ENCODE peak calls at places on chromosomes 5 and 9, in nine cellular contexts. M, G, B, J, D, K, H, U and E are unnamed samples.

GRCh38 chr5:43305948-43306563 is 7.2 kb downstream of the HMGCS1 start:
- DNase-seq in B (peak; percentile 88), M (no peak), H (no peak), G (no peak), U (no peak), D (peak; percentile 33), J (no peak), K (no peak), E (no peak)

GRCh38 chr9:105425817-105426433 is 21.9 kb upstream of the FSD1L start:
- DNase-seq in B (peak; percentile 50), K (no peak), D (no peak), U (no peak), H (no peak), G (no peak), M (no peak), J (no peak), E (no peak)

GRCh38 chr9:109315889-109316640 is 4.8 kb downstream of the EPB41L4B start:
- DNase-seq in B (peak; percentile 96), K (no peak), H (peak; percentile 62), U (peak; percentile 57), M (peak; percentile 37), D (no peak), G (peak; percentile 89), J (peak; percentile 53), E (peak; percentile 89)

GRCh38 chr9:125523681-125524080 is 183.3 kb downstream of the MAPKAP1 start:
- DNase-seq in G (no peak), H (no peak), J (no peak), U (no peak), K (no peak), M (no peak), D (no peak), B (no peak), E (no peak)

GRCh38 chr9:97559111-97559514 is 57.6 kb downstream of the TMOD1 start:
- DNase-seq in H (no peak), B (no peak), D (no peak), M (no peak), K (no peak), G (no peak), U (no peak), J (no peak), E (no peak)

GRCh38 chr9:28899267-28899666 is 1326.0 kb upstream of the C9orf72 start:
- DNase-seq in D (no peak), B (no peak), K (no peak), J (no peak), G (no peak), U (no peak), H (no peak), M (peak; percentile 9), E (no peak)

GRCh38 chr5:116442095-116442534 is 132.5 kb downstream of the SEMA6A start:
- DNase-seq in J (no peak), M (no peak), U (no peak), K (no peak), G (no peak), D (no peak), B (peak; percentile 80), H (peak; percentile 54), E (no peak)

GRCh38 chr9:131951905-131952304 is 127.8 kb downstream of the MED27 start:
- DNase-seq in M (no peak), D (peak; percentile 27), G (no peak), U (peak; percentile 47), H (peak; percentile 37), J (no peak), K (no peak), B (no peak), E (no peak)

GRCh38 chr5:107687404-107687803 is 16.7 kb upstream of the EFNA5 start:
- DNase-seq in D (no peak), H (no peak), K (no peak), U (no peak), M (no peak), B (no peak), J (no peak), G (no peak), E (no peak)

GRCh38 chr9:38619556-38620447 is 594 bp downstream of the ANKRD18A start:
- DNase-seq in K (no peak), B (peak; percentile 14), U (no peak), D (no peak), J (no peak), H (no peak), G (peak; percentile 46), M (peak; percentile 84), E (peak; percentile 56)

GRCh38 chr5:143401846-143402463 is 1.5 kb downstream of the NR3C1 start:
- DNase-seq in U (no peak), D (no peak), K (peak; percentile 23), M (no peak), H (no peak), B (peak; percentile 21), J (no peak), G (no peak), E (no peak)

GRCh38 chr5:139232161-139232724 is 34.1 kb upstream of the SIL1 start:
- DNase-seq in U (no peak), B (no peak), M (no peak), G (no peak), H (no peak), J (no peak), K (no peak), D (no peak), E (no peak)

GRCh38 chr9:77435688-77436087 is 212.4 kb downstream of the GNA14 start:
- DNase-seq in D (peak; percentile 60), J (no peak), K (no peak), B (no peak), U (no peak), G (no peak), H (no peak), M (no peak), E (no peak)

GRCh38 chr5:173736374-173736773 is 119.9 kb upstream of the BOD1 start:
- DNase-seq in B (no peak), K (no peak), H (no peak), G (peak; percentile 62), U (no peak), J (no peak), M (no peak), D (no peak), E (no peak)

GRCh38 chr5:175593794-175594193 is 64.1 kb upstream of the HRH2 start:
- DNase-seq in G (no peak), U (no peak), D (no peak), M (no peak), H (no peak), J (no peak), K (no peak), B (no peak), E (no peak)

GRCh38 chr5:175589714-175590113 is 68.2 kb upstream of the HRH2 start:
- DNase-seq in B (no peak), U (no peak), M (no peak), G (no peak), K (no peak), D (no peak), J (no peak), H (no peak), E (no peak)

GRCh38 chr5:175590471-175590881 is 67.4 kb upstream of the HRH2 start:
- DNase-seq in D (peak; percentile 90), J (no peak), B (peak; percentile 35), K (no peak), U (no peak), H (no peak), G (no peak), M (no peak), E (no peak)

GRCh38 chr5:175588709-175589429 is 69.0 kb upstream of the HRH2 start:
- DNase-seq in K (no peak), G (no peak), D (no peak), M (no peak), J (no peak), H (peak; percentile 37), B (no peak), U (no peak), E (no peak)

GRCh38 chr5:175591293-175591692 is 66.6 kb upstream of the HRH2 start:
- DNase-seq in M (no peak), H (no peak), K (no peak), B (no peak), U (no peak), J (no peak), D (no peak), G (no peak), E (no peak)
- H3K27ac ChIP-seq in M (no peak overlapping the region), H (no peak overlapping the region), K (no peak overlapping the region), B (no peak overlapping the region), U (no peak overlapping the region), J (no peak overlapping the region), D (peak overlapping the region; percentile 73), G (no peak overlapping the region), E (no peak overlapping the region)

DNA sequence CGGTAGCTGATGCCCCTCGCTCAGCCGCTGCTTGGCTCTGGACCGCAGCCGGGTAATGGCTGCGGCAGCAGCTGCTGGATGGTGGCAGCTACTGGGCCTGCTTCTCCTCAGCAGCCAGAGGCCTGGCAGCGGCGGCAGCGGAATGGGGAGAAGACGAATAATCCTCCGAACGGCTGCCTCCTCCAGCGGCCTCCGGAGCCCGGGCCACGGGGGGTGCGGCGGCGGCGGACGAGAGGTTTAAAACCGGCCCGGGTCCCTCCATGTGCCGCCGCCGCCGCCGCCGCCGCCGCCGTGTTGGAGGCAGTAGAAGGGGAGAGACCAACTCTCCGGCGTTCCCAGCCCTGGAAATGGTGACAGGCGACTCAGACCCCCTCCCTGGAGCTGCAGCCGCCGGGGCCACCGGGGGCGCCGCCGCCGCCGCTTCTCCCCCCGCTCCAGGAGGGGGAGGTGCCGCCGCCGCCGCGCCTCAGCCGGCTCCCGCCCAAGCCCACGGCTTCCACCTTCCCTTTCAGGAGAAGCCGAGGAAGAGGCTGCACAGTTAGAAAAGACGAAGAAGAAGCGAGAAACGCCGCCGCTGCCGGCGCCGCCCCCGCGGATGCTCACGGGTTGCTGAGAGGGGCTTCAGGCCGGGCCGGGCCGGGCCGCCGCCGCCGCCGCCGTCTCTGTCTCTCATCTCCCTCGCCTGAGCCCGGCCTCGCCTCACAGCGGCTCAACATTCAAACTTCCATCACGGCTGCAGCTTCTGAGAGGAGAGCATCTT is 118.4 kb upstream of the PRSS3 start:
- DNase-seq in J (no peak), H (peak; percentile 39), D (no peak), K (peak; percentile 15), B (peak; percentile 25), M (peak; percentile 89), G (peak; percentile 18), U (no peak), E (peak; percentile 46)
- H3K4me3 ChIP-seq in J (peak overlapping the region; percentile 37), H (peak overlapping the region; percentile 52), D (peak overlapping the region; percentile 53), K (peak overlapping the region; percentile 43), B (peak overlapping the region; percentile 74), M (peak overlapping the region; percentile 53), G (peak overlapping the region; percentile 36), U (peak overlapping the region; percentile 63), E (peak overlapping the region; percentile 56)

DNA sequence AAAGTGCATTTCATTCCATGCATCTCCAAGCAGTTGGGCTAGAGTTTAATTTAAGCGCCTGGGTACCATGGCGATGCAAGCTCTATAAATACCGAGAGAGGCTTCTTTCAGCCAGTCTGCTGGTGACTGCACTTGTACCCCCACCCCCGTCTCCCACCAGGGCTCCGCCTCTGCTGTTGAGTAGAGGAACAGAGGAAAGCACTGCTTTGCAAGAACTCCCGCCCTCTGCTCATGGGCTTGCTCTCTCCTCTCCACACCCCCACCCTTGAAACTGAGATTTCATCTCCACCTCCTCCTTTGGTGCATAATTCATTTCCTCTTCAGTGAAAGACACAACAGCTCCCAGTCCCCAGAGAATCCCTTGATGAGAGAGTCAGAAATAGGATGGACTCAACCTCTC is 5.1 kb upstream of the WWC1 start:
- DNase-seq in J (no peak), G (no peak), U (no peak), D (no peak), M (no peak), B (no peak), K (no peak), H (no peak), E (no peak)
- H3K27ac ChIP-seq in J (no peak overlapping the region), G (no peak overlapping the region), U (no peak overlapping the region), D (no peak overlapping the region), M (no peak overlapping the region), B (no peak overlapping the region), K (no peak overlapping the region), H (no peak overlapping the region), E (no peak overlapping the region)

GRCh38 chr9:129011761-129012281 is 16.3 kb downstream of the SH3GLB2 start:
- DNase-seq in H (no peak), D (no peak), M (peak; percentile 72), U (no peak), K (no peak), J (no peak), G (no peak), B (no peak), E (no peak)
- H3K4me3 ChIP-seq in H (no peak overlapping the region), D (no peak overlapping the region), M (no peak overlapping the region), U (no peak overlapping the region), K (no peak overlapping the region), J (no peak overlapping the region), G (no peak overlapping the region), B (no peak overlapping the region), E (no peak overlapping the region)